ENCODE peak calls at places on chromosomes 16 and 17, in ten cellular contexts. O, X, U, D, B, G, F, M, J and K are unnamed samples.

GRCh38 chr17:17822189-17822978 is 14.4 kb downstream of the SREBF1 start:
- DNase-seq in O (no peak), X (peak), U (peak), D (no peak), B (no peak), G (no peak), F (peak), M (no peak), J (peak), K (no peak)

GRCh38 chr17:37796081-37796480 is 51.2 kb upstream of the HNF1B start:
- DNase-seq in O (no peak), X (no peak), U (no peak), D (no peak), B (no peak), G (no peak), F (no peak), M (no peak), J (no peak), K (no peak)

GRCh38 chr17:40331743-40332641 is 23.0 kb downstream of the RARA start:
- DNase-seq in O (no peak), X (no peak), U (peak), D (no peak), B (peak), G (peak), F (peak), M (peak), J (no peak), K (no peak)

GRCh38 chr17:45091778-45092425 is 30.8 kb downstream of the NMT1 start:
- DNase-seq in O (no peak), X (no peak), U (peak), D (no peak), B (no peak), G (no peak), F (no peak), M (peak), J (no peak), K (no peak)

GRCh38 chr17:65389426-65389825 is 172.0 kb downstream of the AXIN2 start:
- DNase-seq in O (no peak), X (no peak), U (peak), D (no peak), B (no peak), G (no peak), F (no peak), M (no peak), J (peak), K (no peak)

GRCh38 chr16:89922884-89923639 is at the start of gene TUBB3:
- DNase-seq in O (peak), X (no peak), U (peak), D (peak), B (peak), G (peak), F (peak), M (no peak), J (peak), K (peak)

GRCh38 chr16:81350306-81350615 is 35.5 kb downstream of the GAN start:
- DNase-seq in O (no peak), X (no peak), U (peak), D (no peak), B (no peak), G (no peak), F (no peak), M (no peak), J (no peak), K (no peak)

GRCh38 chr17:15213381-15214087 is 51.6 kb downstream of the PMP22 start:
- DNase-seq in O (peak), X (no peak), U (peak), D (no peak), B (no peak), G (no peak), F (no peak), M (no peak), J (peak), K (no peak)

GRCh38 chr17:59427425-59427921 is 96.0 kb downstream of the YPEL2 start:
- DNase-seq in O (no peak), X (no peak), U (peak), D (no peak), B (no peak), G (no peak), F (no peak), M (no peak), J (peak), K (peak)

GRCh38 chr16:19883296-19883951 is 1.2 kb downstream of the GPRC5B start:
- DNase-seq in O (peak), X (no peak), U (no peak), D (no peak), B (no peak), G (no peak), F (peak), M (no peak), J (no peak), K (no peak)

GRCh38 chr17:19448341-19449268 is 37.6 kb downstream of the RNF112 start:
- DNase-seq in O (no peak), X (peak), U (peak), D (no peak), B (no peak), G (peak), F (no peak), M (no peak), J (peak), K (no peak)

GRCh38 chr17:7354262-7354781 is 634 bp upstream of the TMEM95 start:
- DNase-seq in O (peak), X (no peak), U (peak), D (no peak), B (no peak), G (no peak), F (no peak), M (no peak), J (peak), K (peak)

GRCh38 chr17:17500999-17501605 is 4.9 kb upstream of the RASD1 start:
- DNase-seq in O (no peak), X (no peak), U (peak), D (peak), B (peak), G (peak), F (no peak), M (peak), J (no peak), K (no peak)

GRCh38 chr17:63483038-63483437 is 6.2 kb downstream of the ACE start:
- DNase-seq in O (no peak), X (no peak), U (no peak), D (no peak), B (no peak), G (no peak), F (no peak), M (no peak), J (no peak), K (no peak)

GRCh38 chr16:87784812-87785211 is 19.0 kb upstream of the KLHDC4 start:
- DNase-seq in O (no peak), X (no peak), U (peak), D (no peak), B (no peak), G (peak), F (no peak), M (no peak), J (peak), K (no peak)

GRCh38 chr17:31446195-31446967 is 54.9 kb downstream of the RAB11FIP4 start:
- DNase-seq in O (no peak), X (no peak), U (no peak), D (no peak), B (no peak), G (no peak), F (no peak), M (no peak), J (no peak), K (no peak)
- TF ChIP-seq CTCF in O (no peak), X (peak), U (peak), D (no peak), B (no peak), G (peak), F (peak), M (no peak), J (peak), K (no peak)

DNA sequence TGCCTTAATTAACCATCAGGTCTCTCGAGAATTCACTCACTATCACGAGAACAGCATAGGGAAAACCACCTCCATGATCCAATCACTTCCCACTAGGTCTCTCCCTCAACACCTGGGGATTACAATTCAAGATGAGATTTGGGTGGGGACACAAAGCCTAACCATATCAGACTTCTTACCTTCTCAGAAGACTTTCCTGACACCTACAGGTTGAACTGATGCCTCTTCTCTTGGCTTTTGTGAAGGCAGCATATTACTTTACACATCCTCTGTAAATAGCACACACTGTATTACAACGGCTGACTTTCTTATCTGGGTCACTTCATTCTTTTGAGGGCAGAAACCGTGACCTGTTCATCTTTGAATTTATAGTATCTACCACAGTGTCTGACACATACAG is 23.6 kb downstream of the BMERB1 start:
- DNase-seq in O (no peak), X (no peak), U (no peak), D (no peak), B (no peak), G (no peak), F (no peak), M (no peak), J (no peak), K (no peak)
- TF ChIP-seq CTCF in O (no peak), X (no peak), U (no peak), D (no peak), B (no peak), G (no peak), F (no peak), M (no peak), J (no peak), K (no peak)

GRCh38 chr17:29514792-29515191 is 52.0 kb downstream of the ABHD15 start:
- DNase-seq in O (no peak), X (no peak), U (peak), D (no peak), B (no peak), G (no peak), F (no peak), M (no peak), J (no peak), K (no peak)

GRCh38 chr17:29518359-29518758 is 48.5 kb downstream of the ABHD15 start:
- DNase-seq in O (no peak), X (no peak), U (no peak), D (no peak), B (no peak), G (no peak), F (no peak), M (no peak), J (no peak), K (no peak)
- TF ChIP-seq CTCF in O (no peak), X (no peak), U (no peak), D (no peak), B (no peak), G (no peak), F (no peak), M (no peak), J (no peak), K (no peak)

GRCh38 chr16:7318661-7319060 is 14.0 kb upstream of the RBFOX1 start:
- DNase-seq in O (no peak), X (no peak), U (no peak), D (no peak), B (no peak), G (no peak), F (no peak), M (no peak), J (no peak), K (no peak)

GRCh38 chr16:7317982-7318381 is 14.7 kb upstream of the RBFOX1 start:
- DNase-seq in O (no peak), X (no peak), U (no peak), D (no peak), B (no peak), G (no peak), F (no peak), M (no peak), J (no peak), K (no peak)

GRCh38 chr16:7315813-7316212 is 16.8 kb upstream of the RBFOX1 start:
- DNase-seq in O (no peak), X (no peak), U (no peak), D (no peak), B (no peak), G (no peak), F (no peak), M (no peak), J (no peak), K (no peak)

GRCh38 chr16:7316266-7316888 is 16.3 kb upstream of the RBFOX1 start:
- DNase-seq in O (no peak), X (no peak), U (no peak), D (no peak), B (no peak), G (no peak), F (no peak), M (no peak), J (no peak), K (no peak)

GRCh38 chr16:7313170-7313569 is 19.5 kb upstream of the RBFOX1 start:
- DNase-seq in O (peak), X (no peak), U (peak), D (no peak), B (no peak), G (no peak), F (no peak), M (no peak), J (no peak), K (no peak)
- TF ChIP-seq CTCF in O (peak), X (no peak), U (peak), D (no peak), B (peak), G (peak), F (peak), M (no peak), J (peak), K (no peak)

DNA sequence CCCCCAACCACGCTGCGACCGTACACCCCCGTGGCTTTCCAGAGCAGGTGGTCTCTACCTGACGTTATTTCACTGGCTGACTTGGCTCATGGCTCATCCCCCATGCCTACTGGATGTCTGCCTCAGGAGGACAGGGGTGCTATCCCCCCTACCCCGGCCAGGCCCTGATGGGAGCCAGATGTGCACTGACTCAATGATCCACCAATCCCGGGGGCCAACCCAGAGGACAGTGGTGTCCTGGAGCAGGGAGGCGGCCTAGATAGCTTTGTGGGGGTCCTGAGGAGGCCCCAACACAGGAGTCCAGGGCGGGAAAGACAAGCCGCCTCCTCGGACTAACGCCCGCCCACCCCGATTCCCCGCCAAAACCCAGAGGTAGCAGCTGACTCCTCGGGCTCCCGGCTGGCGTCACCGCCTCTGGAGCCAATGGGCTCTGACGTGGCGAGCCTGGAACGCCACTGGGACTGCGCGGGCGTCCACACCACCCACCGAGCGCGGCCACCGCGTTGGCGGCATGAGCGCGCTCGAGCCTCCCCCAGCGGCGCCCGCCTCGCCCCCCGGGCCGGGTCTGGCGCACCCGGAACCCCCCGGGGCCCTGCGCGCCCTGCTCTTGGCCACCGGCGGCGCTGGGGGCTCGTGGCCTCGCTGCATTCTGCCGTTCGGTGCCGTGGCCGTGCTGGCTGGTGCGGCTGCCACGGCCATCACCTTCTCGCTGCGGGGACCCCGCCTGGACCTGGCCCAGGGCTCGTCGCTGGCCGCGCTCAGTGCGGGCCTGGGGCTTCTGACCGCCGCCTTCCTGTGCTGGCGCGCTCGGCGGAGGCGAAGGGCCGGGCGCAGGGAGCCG is 3.6 kb upstream of the NTN3 start:
- DNase-seq in O (peak), X (no peak), U (peak), D (no peak), B (peak), G (peak), F (peak), M (no peak), J (peak), K (peak)
- TF ChIP-seq CTCF in O (peak), X (no peak), U (no peak), D (no peak), B (no peak), G (no peak), F (peak), M (no peak), J (peak), K (peak)

DNA sequence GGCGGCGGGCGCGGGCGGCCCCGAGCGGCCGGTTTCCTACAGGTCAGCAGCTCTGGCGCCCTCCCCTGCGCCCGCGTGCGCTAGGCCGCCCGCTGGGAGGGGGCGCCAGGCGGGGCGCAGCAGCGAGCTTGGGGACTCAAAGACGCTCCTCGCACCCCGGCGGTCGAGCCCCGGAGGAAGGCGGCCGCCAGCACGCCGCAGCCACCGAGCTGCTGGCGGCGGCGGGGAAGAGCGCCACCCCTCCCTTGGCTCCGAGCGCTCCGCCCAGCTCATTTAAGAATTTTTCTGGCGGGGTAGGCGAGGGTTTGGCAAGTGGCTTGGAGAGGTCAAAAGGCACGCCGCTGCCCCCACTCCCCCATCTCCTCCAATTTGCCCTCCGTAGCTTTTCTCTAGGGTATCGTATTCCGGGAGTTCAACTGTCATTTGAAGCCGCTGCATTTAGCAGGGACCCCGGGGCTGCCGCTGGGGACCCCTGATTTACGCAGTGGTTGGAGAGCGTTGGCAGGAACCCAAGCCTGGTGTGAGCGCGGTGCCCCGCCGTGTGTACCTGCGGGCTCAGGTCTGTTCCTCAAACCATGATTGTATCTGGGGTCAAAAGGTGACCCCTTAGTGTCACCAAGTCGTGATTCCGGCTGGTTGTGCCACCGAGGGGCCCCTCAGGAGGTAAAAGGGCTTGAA is 59.5 kb upstream of the GSE1 start:
- DNase-seq in O (no peak), X (no peak), U (peak), D (peak), B (peak), G (peak), F (peak), M (peak), J (no peak), K (peak)
- TF ChIP-seq CTCF in O (peak), X (peak), U (no peak), D (peak), B (peak), G (peak), F (peak), M (no peak), J (peak), K (peak)